ENCODE peak calls at places on chromosomes 2 and 18, in seven cellular contexts. T, U, D, R, F, V and A are unnamed samples. For H3K9me3, the result is how much of the 10 kb centered on the place peaks cover.

GRCh38 chr2:120576509-120577474 is 158.9 kb upstream of the GLI2 start:
- DNase-seq in F (no peak), T (peak), V (peak), U (no peak), D (peak), R (peak), A (peak)

GRCh38 chr18:80175451-80176235 is 66.6 kb downstream of the ADNP2 start:
- DNase-seq in U (peak), V (no peak), R (no peak), T (no peak), D (no peak), F (no peak), A (no peak)

GRCh38 chr2:70686577-70687460 is 81.2 kb downstream of the ADD2 start:
- DNase-seq in R (peak), T (peak), D (peak), V (peak), F (no peak), U (no peak), A (no peak)

GRCh38 chr18:79485788-79486355 is 90.1 kb downstream of the NFATC1 start:
- DNase-seq in F (no peak), D (no peak), R (no peak), T (peak), V (peak), U (no peak), A (no peak)

GRCh38 chr2:212842544-212843185 is 304.1 kb upstream of the ERBB4 start:
- DNase-seq in D (no peak), V (peak), F (no peak), T (peak), R (no peak), U (no peak), A (no peak)

GRCh38 chr2:200177971-200178911 is 128.3 kb upstream of the SPATS2L start:
- DNase-seq in V (no peak), D (peak), U (no peak), R (peak), F (no peak), T (peak), A (no peak)

GRCh38 chr2:159755788-159756187 is 42.2 kb downstream of the CD302 start:
- DNase-seq in R (no peak), F (no peak), V (peak), U (no peak), T (peak), D (no peak), A (no peak)

GRCh38 chr18:13973061-13973460 is 57.7 kb upstream of the MC2R start:
- DNase-seq in D (no peak), U (no peak), R (no peak), V (no peak), F (no peak), T (no peak), A (no peak)

GRCh38 chr2:156333274-156333950 is 891 bp upstream of the NR4A2 start:
- DNase-seq in R (no peak), F (no peak), T (no peak), V (peak), D (no peak), U (no peak), A (no peak)

GRCh38 chr2:236209996-236210395 is 41.8 kb upstream of the GBX2 start:
- DNase-seq in V (no peak), F (no peak), D (no peak), T (no peak), R (no peak), U (no peak), A (no peak)

GRCh38 chr18:67669993-67670671 is 153.6 kb upstream of the DSEL start:
- DNase-seq in T (peak), U (no peak), R (no peak), D (no peak), V (peak), F (no peak), A (no peak)

GRCh38 chr2:230885467-230886130 is 20.9 kb downstream of the ITM2C start:
- DNase-seq in R (peak), T (peak), F (no peak), U (no peak), V (no peak), D (no peak), A (no peak)

DNA sequence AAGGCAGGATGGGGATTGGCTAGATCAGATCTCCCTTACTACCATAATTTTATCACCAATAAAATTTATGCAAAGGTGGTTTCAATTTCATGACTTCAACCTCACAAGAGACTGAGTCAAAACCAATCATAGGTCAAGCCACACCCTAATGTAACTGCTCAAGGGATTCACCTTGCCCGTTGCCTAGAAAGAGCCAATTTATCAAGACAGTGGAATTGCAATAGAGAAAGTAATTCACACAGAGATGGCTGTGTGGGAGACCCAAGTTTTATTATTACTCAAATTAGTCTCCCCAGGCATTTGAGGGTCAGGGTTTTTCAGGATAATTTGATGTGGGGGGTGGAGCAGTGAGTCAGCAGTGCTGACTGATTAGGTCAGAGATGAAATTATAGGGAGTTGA is 340.6 kb downstream of the RND3 start:
- DNase-seq in V (no peak), F (no peak), R (no peak), T (no peak), D (no peak), U (no peak), A (no peak)
- H3K9me3 ChIP-seq in V (under half), F (under half), R (under half), T (under half), D (under half), U (under half), A (under half)

GRCh38 chr2:232504438-232504837 is 15.8 kb upstream of the PRSS56 start:
- DNase-seq in U (no peak), V (no peak), R (no peak), F (no peak), T (no peak), D (no peak), A (no peak)

GRCh38 chr2:232503792-232504323 is 16.2 kb upstream of the ECEL1 start:
- DNase-seq in U (no peak), T (no peak), D (no peak), F (no peak), R (no peak), V (no peak), A (no peak)

GRCh38 chr2:232502513-232502900 is 14.9 kb upstream of the ECEL1 start:
- DNase-seq in R (no peak), T (peak), U (peak), F (no peak), V (no peak), D (no peak), A (no peak)

GRCh38 chr2:232501794-232502499 is 14.3 kb upstream of the ECEL1 start:
- DNase-seq in U (no peak), V (no peak), D (no peak), R (no peak), T (no peak), F (no peak), A (no peak)

DNA sequence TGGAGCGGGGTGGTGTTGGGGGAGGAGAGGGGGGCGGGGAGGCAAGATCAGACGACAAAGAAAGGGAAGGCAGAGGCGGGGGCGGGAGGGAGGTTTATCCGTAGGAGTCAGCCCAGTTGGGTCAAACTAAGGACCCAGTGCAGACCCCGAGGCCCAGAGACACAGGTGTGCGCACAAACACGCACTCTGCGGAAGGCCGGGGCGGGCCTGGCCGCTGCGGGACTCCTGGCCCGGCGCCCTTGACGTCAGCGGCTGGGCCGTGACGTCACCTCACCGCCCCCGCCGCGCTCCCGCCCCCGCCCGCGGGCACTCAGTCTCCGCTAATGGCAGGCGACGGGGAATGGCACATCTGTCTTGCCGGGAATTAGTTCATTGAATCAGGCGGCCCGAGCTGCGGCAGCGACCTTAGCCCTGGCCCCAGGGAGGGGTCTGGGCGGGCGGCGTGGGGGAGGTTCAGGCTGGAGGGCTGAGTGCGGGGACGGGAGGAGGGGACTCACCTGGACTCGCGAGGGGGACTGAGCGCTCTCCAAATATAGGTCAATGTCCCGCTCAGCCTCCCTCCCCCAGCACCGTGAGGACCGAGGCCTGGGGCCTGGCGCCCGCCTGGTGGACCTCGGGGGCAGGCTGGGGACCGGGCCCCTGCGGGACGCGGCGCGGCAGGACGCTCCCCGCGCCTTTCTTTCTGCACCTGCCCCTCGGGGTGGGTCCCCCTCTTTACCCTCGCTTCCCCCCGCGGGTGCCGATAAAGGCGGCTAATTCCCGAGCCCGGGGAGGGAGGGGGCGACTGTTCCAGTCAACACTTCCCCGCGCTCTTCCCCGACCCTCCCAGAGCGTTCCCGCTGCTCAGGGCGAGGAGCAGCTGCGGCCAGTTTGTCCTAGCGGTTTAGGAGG is 15.5 kb upstream of the ECEL1 start:
- DNase-seq in V (no peak), U (peak), D (peak), T (peak), F (peak), R (peak), A (no peak)
- H3K4me3 ChIP-seq in V (no peak), U (peak), D (peak), T (peak), F (no peak), R (peak), A (peak)

DNA sequence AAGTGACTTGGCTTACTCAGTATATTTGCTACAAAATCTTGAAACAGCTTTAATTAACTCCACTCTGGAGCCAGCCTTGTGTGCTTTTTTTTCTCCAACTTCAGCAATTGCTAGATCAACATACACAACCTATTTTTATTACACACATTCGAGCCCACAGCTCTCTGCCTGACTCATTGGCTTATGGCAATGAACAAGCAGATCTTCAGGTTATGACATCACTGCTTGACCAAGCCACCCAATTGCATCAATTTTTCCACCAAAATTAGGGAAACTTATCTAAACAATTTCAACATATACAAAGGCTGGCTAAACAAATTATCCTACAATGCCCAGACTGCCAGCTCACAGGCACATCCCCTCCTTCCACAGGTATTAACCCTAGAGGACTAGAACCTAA is 39.6 kb upstream of the PDK1 start:
- DNase-seq in R (no peak), T (peak), U (no peak), D (no peak), V (peak), F (no peak), A (no peak)
- H3K9me3 ChIP-seq in R (under half), T (under half), U (under half), D (half or more), V (under half), F (under half), A (under half)

DNA sequence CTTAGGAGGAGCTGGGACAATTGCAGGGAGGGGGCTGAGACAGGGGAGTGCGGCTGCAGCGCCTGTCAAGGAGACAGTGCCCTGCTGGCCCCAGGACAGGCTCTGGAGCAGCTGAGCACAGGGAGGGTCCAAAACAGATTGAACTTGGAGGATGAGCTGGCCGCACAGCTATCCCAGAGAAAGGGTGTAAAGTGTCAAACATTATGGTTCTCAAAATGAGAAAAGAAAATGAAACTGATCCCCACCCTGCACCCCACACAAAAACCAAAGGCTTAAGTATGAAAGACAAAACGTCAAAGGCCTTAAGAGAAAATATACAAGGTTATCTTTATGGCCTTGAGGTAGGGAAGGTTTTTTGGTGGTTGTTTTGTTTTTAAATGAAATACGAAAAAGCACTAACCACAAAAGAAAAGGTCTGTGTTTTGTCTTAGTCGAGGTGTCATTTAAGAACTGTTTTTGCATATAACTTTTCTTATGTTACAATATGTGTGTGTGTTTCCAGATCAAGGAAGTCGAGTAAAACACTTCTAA is 111.8 kb downstream of the HDAC4 start:
- DNase-seq in R (peak), T (peak), D (peak), F (no peak), U (no peak), V (no peak), A (no peak)
- H3K4me3 ChIP-seq in R (no peak), T (peak), D (no peak), F (no peak), U (peak), V (no peak), A (no peak)

DNA sequence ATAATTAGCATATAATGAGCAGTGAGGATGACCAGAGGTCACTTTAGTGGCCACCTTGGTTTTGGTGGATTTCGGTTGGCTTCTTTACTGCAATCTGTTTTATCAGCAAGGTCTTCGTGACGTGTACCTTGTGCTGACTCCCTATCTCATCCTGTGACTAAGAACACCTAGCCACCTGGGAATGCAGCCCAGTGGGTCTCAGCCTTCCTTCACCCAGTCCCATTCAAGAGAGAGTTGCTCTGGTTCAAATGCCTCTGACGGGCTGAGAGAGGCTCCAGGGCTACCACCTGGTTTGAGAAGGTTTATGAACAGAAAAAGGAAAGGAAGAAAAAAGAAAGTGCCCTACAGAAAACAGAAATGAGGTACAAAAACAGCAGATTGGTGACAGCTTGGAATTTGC is 738.7 kb downstream of the SOCS6 start:
- DNase-seq in T (no peak), F (no peak), D (no peak), U (no peak), V (peak), R (no peak), A (no peak)
- H3K9me3 ChIP-seq in T (under half), F (under half), D (under half), U (under half), V (under half), R (under half), A (under half)

GRCh38 chr2:59249441-59250330 is 1008.6 kb upstream of the FANCL start:
- DNase-seq in U (no peak), R (no peak), V (no peak), T (no peak), F (no peak), D (no peak), A (no peak)
- H3K4me3 ChIP-seq in U (no peak), R (no peak), V (no peak), T (no peak), F (no peak), D (no peak), A (no peak)

GRCh38 chr18:78087338-78087737 is 837.7 kb downstream of the GALR1 start:
- DNase-seq in T (no peak), F (no peak), R (no peak), D (no peak), V (no peak), U (no peak), A (no peak)
- H3K9me3 ChIP-seq in T (under half), F (under half), R (under half), D (under half), V (under half), U (under half), A (under half)

DNA sequence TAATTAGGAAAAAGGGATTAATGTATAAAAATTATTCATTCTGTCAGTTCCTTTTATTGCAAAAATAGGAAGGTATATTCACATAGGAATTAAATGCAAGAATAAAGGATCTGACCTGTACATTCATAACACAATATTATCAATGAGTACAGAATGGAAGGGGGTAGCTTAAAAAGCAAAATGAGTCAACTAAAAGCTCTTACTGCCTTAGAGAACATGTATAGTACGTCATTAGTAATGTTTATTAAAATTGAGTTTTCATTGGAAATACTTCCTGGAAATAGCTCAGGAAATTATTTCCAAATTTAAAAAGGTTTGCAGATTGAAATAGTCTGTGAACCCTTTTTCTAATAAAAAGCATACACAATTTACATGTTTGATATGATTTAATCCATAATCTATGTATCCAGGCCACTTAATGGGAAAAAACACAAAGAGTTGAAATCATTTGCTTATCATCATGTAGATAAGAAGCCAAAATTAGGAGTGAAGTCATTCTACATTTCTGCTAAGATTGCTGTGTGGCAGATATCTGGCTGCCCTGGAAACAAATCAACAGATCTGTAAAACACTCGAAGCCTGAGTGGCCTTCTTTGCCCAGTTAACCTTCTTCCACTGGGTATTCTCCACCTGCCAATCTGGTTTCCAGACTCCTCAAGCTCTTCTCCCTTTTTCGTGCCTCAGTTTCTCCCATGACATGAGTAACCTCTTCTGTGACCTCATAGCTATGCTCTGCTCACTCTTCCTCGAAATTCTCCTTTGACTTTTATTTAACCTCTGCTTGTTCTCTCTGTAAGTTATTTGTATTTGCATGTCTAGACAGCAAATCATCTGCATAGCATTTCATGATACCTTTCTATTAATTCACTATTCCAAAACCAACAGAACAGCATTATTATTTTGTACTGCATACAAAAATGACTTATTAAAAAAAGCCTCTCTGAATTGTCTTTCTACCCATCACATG is 181.2 kb upstream of the REV1 start:
- DNase-seq in T (no peak), D (no peak), U (no peak), R (peak), F (no peak), V (no peak), A (no peak)
- H3K4me3 ChIP-seq in T (no peak), D (no peak), U (no peak), R (no peak), F (no peak), V (no peak), A (no peak)

DNA sequence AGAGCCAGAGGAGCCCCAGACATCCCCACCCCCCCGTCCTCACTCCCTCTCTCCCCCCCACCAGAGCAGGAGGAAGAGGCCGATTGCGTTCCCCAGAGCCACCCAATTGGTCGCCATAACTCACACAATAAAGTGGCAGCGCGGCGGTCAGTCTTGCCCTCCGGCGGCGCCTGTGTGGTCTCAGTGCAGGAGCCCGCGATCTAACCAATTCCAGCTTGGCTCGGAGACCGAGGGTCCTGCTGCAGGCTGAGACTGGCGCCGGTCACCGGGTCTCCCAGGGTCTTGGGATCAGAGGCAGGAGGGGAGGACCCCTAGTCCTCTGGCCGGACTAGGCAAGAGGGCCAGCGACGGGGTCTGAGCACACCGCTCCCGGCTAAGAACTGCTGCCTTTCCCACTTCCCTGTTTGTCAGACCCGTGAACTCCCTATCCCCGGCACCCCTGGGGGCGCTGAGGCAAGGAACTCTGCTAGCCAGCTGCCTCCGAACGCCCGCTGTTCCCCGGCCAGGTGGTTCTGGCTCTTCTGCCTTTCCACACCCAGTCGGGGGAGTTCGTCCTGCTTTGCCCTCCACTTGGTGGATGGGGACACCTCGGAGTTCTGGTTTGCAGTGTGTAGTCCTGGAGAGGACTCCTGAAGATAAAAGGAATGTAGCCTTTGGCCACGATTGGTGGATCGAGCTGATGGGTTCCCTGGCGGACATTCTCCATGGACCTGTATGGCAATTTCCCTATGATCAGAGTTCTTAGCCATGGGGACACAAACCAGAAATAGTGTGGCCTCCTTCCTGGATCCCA is 1.0 kb upstream of the HOXD12 start:
- DNase-seq in U (no peak), V (no peak), R (no peak), T (peak), D (no peak), F (no peak), A (no peak)
- H3K9me3 ChIP-seq in U (under half), V (under half), R (under half), T (under half), D (under half), F (under half), A (under half)